ENCODE peak calls at places on chromosomes 6 and 20, in nine cellular contexts. R is epithelial cell of esophagus; L is iris pigment epithelial cell; I is NCI-H2081; Q is amygdala; U is activated gamma-delta T cell treated with Interleukin-2 at 50 U/mL for 16 hours; J is stimulated activated CD8-positive, alpha-beta memory T cell treated with anti-CD3 and anti-CD28 coated beads, Interleukin-7, amount 100 ng/mL, for 1 hour; O is GM12865; N is T-cell. A is an unnamed sample.

GRCh38 chr6:30515967-30516753 is 26.9 kb downstream of the HLA-E start:
- DNase-seq in I (peak; percentile 15), L (peak; percentile 98), J (peak; percentile 74), N (peak; percentile 94), R (peak; percentile 99), U (peak; percentile 88), Q (peak; percentile 18), O (peak; percentile 98), A (peak; percentile 100)

GRCh38 chr6:6689413-6690143 is 101.1 kb downstream of the LY86 start:
- DNase-seq in L (no peak), O (no peak), U (no peak), J (no peak), R (peak; percentile 88), Q (no peak), N (no peak), I (no peak), A (no peak)

GRCh38 chr20:5825136-5825719 is 75.0 kb downstream of the SHLD1 start:
- DNase-seq in U (no peak), J (no peak), I (no peak), R (no peak), Q (no peak), N (no peak), L (no peak), O (no peak), A (no peak)

GRCh38 chr6:44641344-44641743 is 253.8 kb downstream of the CDC5L start:
- DNase-seq in N (no peak), L (no peak), Q (no peak), U (no peak), R (peak; percentile 59), O (no peak), I (no peak), J (no peak), A (no peak)

GRCh38 chr20:56273491-56273890 is 25.0 kb downstream of the MC3R start:
- DNase-seq in Q (no peak), L (no peak), J (no peak), N (no peak), U (no peak), O (no peak), R (no peak), I (no peak), A (no peak)

GRCh38 chr20:50292324-50293243 is 102.0 kb downstream of the CEBPB start:
- DNase-seq in U (no peak), O (no peak), L (peak; percentile 96), N (no peak), I (no peak), R (peak; percentile 39), Q (peak; percentile 69), J (no peak), A (peak; percentile 55)

GRCh38 chr20:49938173-49939163 is 2.3 kb downstream of the RNF114 start:
- DNase-seq in U (no peak), I (no peak), J (no peak), O (no peak), N (no peak), L (peak; percentile 84), R (no peak), Q (no peak), A (no peak)

GRCh38 chr20:45014671-45015415 is 48.5 kb downstream of the STK4 start:
- DNase-seq in I (no peak), N (no peak), U (no peak), Q (no peak), L (peak; percentile 80), O (no peak), J (no peak), R (peak; percentile 79), A (no peak)

GRCh38 chr6:148681666-148682065 is 65.2 kb upstream of the UST start:
- DNase-seq in N (no peak), I (no peak), J (no peak), R (no peak), U (no peak), O (no peak), Q (no peak), L (no peak), A (no peak)

GRCh38 chr6:53005667-53006250 is 10.7 kb upstream of the GSTA4 start:
- DNase-seq in R (no peak), U (no peak), N (no peak), J (no peak), O (no peak), Q (no peak), L (no peak), I (no peak), A (no peak)

GRCh38 chr6:4281341-4282293 is 146.2 kb upstream of the ECI2 start:
- DNase-seq in L (peak; percentile 66), U (no peak), Q (peak; percentile 5), N (no peak), I (peak; percentile 72), J (no peak), R (peak; percentile 100), O (peak; percentile 70), A (no peak)

GRCh38 chr20:1266167-1266973 is at the start of gene SNPH:
- DNase-seq in I (peak; percentile 21), J (peak; percentile 33), R (peak; percentile 84), O (peak; percentile 62), U (peak; percentile 69), Q (peak; percentile 61), N (peak; percentile 60), L (peak; percentile 84), A (no peak)

GRCh38 chr20:57047281-57048026 is 219.0 kb downstream of the BMP7 start:
- DNase-seq in I (no peak), Q (no peak), J (no peak), N (no peak), O (no peak), R (no peak), L (no peak), U (no peak), A (no peak)

GRCh38 chr20:45951474-45951873 is 17.0 kb downstream of the PCIF1 start:
- DNase-seq in L (no peak), Q (no peak), O (no peak), R (no peak), J (no peak), I (peak; percentile 49), U (no peak), N (no peak), A (no peak)

GRCh38 chr6:148186916-148187315 is 155.7 kb upstream of the SASH1 start:
- DNase-seq in Q (no peak), N (no peak), U (no peak), J (no peak), O (no peak), L (no peak), R (peak; percentile 72), I (no peak), A (no peak)

GRCh38 chr6:33380272-33380981 is 11.2 kb upstream of the KIFC1 start:
- DNase-seq in R (peak; percentile 23), Q (no peak), U (no peak), O (no peak), N (no peak), L (no peak), J (no peak), I (no peak), A (no peak)

GRCh38 chr6:26392932-26393636 is 9.0 kb upstream of the BTN3A1 start:
- DNase-seq in O (no peak), U (no peak), Q (no peak), R (no peak), I (no peak), N (no peak), J (no peak), L (no peak), A (no peak)